ENCODE peak calls at places on chromosome 16, in six cellular contexts. O is prostate gland, D is GM10248, V is mucosa of gallbladder, P is fibroblast of lung, G is nephron progenitor cell. Y is an unnamed sample.

GRCh38 chr16:74320707-74321106 is 24.1 kb downstream of the PSMD7 start:
- DNase-seq in O (no peak), D (no peak), V (no peak), P (no peak), G (no peak), Y (no peak)

GRCh38 chr16:68146583-68146982 is 61.4 kb downstream of the NFATC3 start:
- DNase-seq in O (no peak), D (no peak), V (no peak), P (peak), G (no peak), Y (no peak)

GRCh38 chr16:25135239-25135878 is 23.8 kb downstream of the LCMT1 start:
- DNase-seq in O (no peak), D (no peak), V (no peak), P (peak), G (no peak), Y (no peak)

GRCh38 chr16:23293016-23293415 is 9.1 kb upstream of the SCNN1B start:
- DNase-seq in O (no peak), D (no peak), V (no peak), P (no peak), G (no peak), Y (no peak)

GRCh38 chr16:67672739-67673662 is 6.4 kb downstream of the C16orf86 start:
- DNase-seq in O (peak), D (peak), V (peak), P (peak), G (peak), Y (no peak)

GRCh38 chr16:31000671-31001382 is 9.6 kb downstream of the STX1B start:
- DNase-seq in O (no peak), D (no peak), V (no peak), P (no peak), G (no peak), Y (no peak)

GRCh38 chr16:4414187-4414909 is 2.0 kb downstream of the CORO7 start:
- DNase-seq in O (no peak), D (peak), V (no peak), P (no peak), G (no peak), Y (peak)

GRCh38 chr16:47806309-47806847 is 345.2 kb downstream of the PHKB start:
- DNase-seq in O (no peak), D (no peak), V (no peak), P (no peak), G (no peak), Y (no peak)

GRCh38 chr16:85313541-85314208 is 201.4 kb upstream of the CIBAR2 start:
- DNase-seq in O (peak), D (no peak), V (no peak), P (no peak), G (no peak), Y (no peak)

GRCh38 chr16:50326835-50327465 is 41.8 kb downstream of the BRD7 start:
- DNase-seq in O (no peak), D (peak), V (no peak), P (peak), G (no peak), Y (peak)

GRCh38 chr16:54006693-54007092 is 279.9 kb downstream of the IRX3 start:
- DNase-seq in O (no peak), D (no peak), V (no peak), P (peak), G (no peak), Y (no peak)

GRCh38 chr16:11190585-11191565 is 65.1 kb downstream of the SOCS1 start:
- DNase-seq in O (no peak), D (no peak), V (no peak), P (peak), G (no peak), Y (no peak)

GRCh38 chr16:86784267-86784626 is 205.9 kb downstream of the FOXL1 start:
- DNase-seq in O (peak), D (no peak), V (no peak), P (no peak), G (no peak), Y (no peak)

GRCh38 chr16:79334127-79334526 is 266.4 kb downstream of the MAF start:
- DNase-seq in O (no peak), D (no peak), V (no peak), P (no peak), G (peak), Y (no peak)

GRCh38 chr16:10577305-10578202 is 2.8 kb downstream of the EMP2 start:
- DNase-seq in O (no peak), D (no peak), V (no peak), P (no peak), G (peak), Y (no peak)

GRCh38 chr16:69396187-69397061 is 10.6 kb upstream of the TERF2 start:
- DNase-seq in O (peak), D (peak), V (peak), P (peak), G (peak), Y (peak)

GRCh38 chr16:3112881-3113574 is 642 bp downstream of the ZNF205 start:
- DNase-seq in O (no peak), D (no peak), V (no peak), P (peak), G (no peak), Y (no peak)

GRCh38 chr16:8572919-8573724 is 17.2 kb downstream of the TMEM114 start:
- DNase-seq in O (no peak), D (no peak), V (no peak), P (peak), G (peak), Y (no peak)

GRCh38 chr16:29816694-29817441 is 916 bp downstream of the PAGR1 start:
- DNase-seq in O (peak), D (peak), V (peak), P (peak), G (peak), Y (no peak)

GRCh38 chr16:88566158-88566557 is 4.0 kb upstream of the ZC3H18 start:
- DNase-seq in O (no peak), D (no peak), V (no peak), P (peak), G (no peak), Y (no peak)

GRCh38 chr16:269061-269796 is 6.5 kb downstream of the RGS11 start:
- DNase-seq in O (no peak), D (no peak), V (no peak), P (no peak), G (no peak), Y (no peak)

GRCh38 chr16:87540072-87540976 is 47.5 kb upstream of the ZCCHC14 start:
- DNase-seq in O (no peak), D (no peak), V (no peak), P (no peak), G (peak), Y (no peak)

GRCh38 chr16:14456793-14457481 is 173.1 kb downstream of the PARN start:
- DNase-seq in O (no peak), D (no peak), V (no peak), P (peak), G (no peak), Y (no peak)

GRCh38 chr16:87436225-87437172 is 44.4 kb downstream of the MAP1LC3B start:
- DNase-seq in O (no peak), D (no peak), V (no peak), P (peak), G (peak), Y (no peak)

GRCh38 chr16:69114976-69115355 is 9.5 kb downstream of the HAS3 start:
- DNase-seq in O (no peak), D (no peak), V (no peak), P (no peak), G (no peak), Y (no peak)

GRCh38 chr16:16017812-16018211 is 68.4 kb downstream of the ABCC1 start:
- DNase-seq in O (no peak), D (no peak), V (no peak), P (peak), G (no peak), Y (no peak)

GRCh38 chr16:73126453-73126853 is 78.5 kb upstream of the ZFHX3 start:
- DNase-seq in O (no peak), D (no peak), V (peak), P (peak), G (no peak), Y (no peak)

GRCh38 chr16:21264226-21265036 is 13.7 kb downstream of the CRYM start:
- DNase-seq in O (peak), D (peak), V (no peak), P (peak), G (peak), Y (no peak)

GRCh38 chr16:86681440-86681838 is 103.1 kb downstream of the FOXL1 start:
- DNase-seq in O (no peak), D (no peak), V (no peak), P (peak), G (no peak), Y (no peak)

GRCh38 chr16:69823831-69824563 is 61.9 kb downstream of the WWP2 start:
- DNase-seq in O (no peak), D (peak), V (no peak), P (no peak), G (no peak), Y (no peak)

GRCh38 chr16:51392651-51393187 is 241.6 kb upstream of the SALL1 start:
- DNase-seq in O (no peak), D (no peak), V (no peak), P (peak), G (peak), Y (no peak)

GRCh38 chr16:62940573-62940972 is 904.3 kb upstream of the CDH8 start:
- DNase-seq in O (no peak), D (no peak), V (no peak), P (no peak), G (peak), Y (no peak)

GRCh38 chr16:27650073-27650701 is 100.2 kb downstream of the KATNIP start:
- DNase-seq in O (peak), D (no peak), V (peak), P (no peak), G (no peak), Y (no peak)

GRCh38 chr16:4918790-4919210 is 18.1 kb downstream of the PPL start:
- DNase-seq in O (peak), D (no peak), V (peak), P (no peak), G (peak), Y (no peak)

GRCh38 chr16:53528797-53529196 is 25.8 kb upstream of the AKTIP start:
- DNase-seq in O (no peak), D (no peak), V (no peak), P (no peak), G (no peak), Y (no peak)